ENCODE peak calls at places on chromosome 10, in six cellular contexts. K is A549, X is GM12878, A is H1, D is K562, I is HepG2. U is an unnamed sample. For H3K9me3, the result is how much of the 10 kb centered on the place peaks cover.

GRCh38 chr10:6770846-6771245 is 190.8 kb upstream of the PRKCQ start:
- DNase-seq in A (no peak), X (no peak), D (no peak), I (no peak), K (no peak), U (peak)

GRCh38 chr10:97676770-97677581 is 10.1 kb downstream of the AVPI1 start:
- DNase-seq in K (peak), I (peak), D (peak), A (no peak), X (no peak), U (peak)

GRCh38 chr10:98748298-98748697 is 301.6 kb upstream of the HPS1 start:
- DNase-seq in I (peak), D (peak), K (no peak), A (peak), X (no peak), U (peak)

GRCh38 chr10:13885238-13885990 is 298.6 kb downstream of the PRPF18 start:
- DNase-seq in K (no peak), I (no peak), A (no peak), D (no peak), X (no peak), U (no peak)

GRCh38 chr10:113412161-113412560 is 140.7 kb upstream of the HABP2 start:
- DNase-seq in X (no peak), K (no peak), A (no peak), D (no peak), I (no peak), U (no peak)

GRCh38 chr10:68327889-68328786 is 3.7 kb upstream of the HNRNPH3 start:
- DNase-seq in D (no peak), I (peak), A (no peak), X (no peak), K (peak), U (peak)

GRCh38 chr10:96431211-96431970 is 72.6 kb upstream of the OPALIN start:
- DNase-seq in I (no peak), X (no peak), K (no peak), A (no peak), D (no peak), U (no peak)

GRCh38 chr10:127977368-127978009 is 70.6 kb downstream of the PTPRE start:
- DNase-seq in I (no peak), K (no peak), A (no peak), X (no peak), D (no peak), U (peak)

GRCh38 chr10:81136261-81136660 is 598.6 kb downstream of the SH2D4B start:
- DNase-seq in D (no peak), I (no peak), A (no peak), K (no peak), X (no peak), U (no peak)

GRCh38 chr10:598415-599170 is 90.9 kb downstream of the DIP2C start:
- DNase-seq in X (no peak), A (peak), K (no peak), I (no peak), D (no peak), U (peak)

GRCh38 chr10:119371704-119372663 is 164.6 kb downstream of the GRK5 start:
- DNase-seq in X (no peak), K (no peak), A (no peak), D (no peak), I (no peak), U (no peak)

GRCh38 chr10:79136227-79137005 is 67.7 kb downstream of the ZMIZ1 start:
- DNase-seq in A (no peak), X (no peak), D (no peak), K (no peak), I (no peak), U (no peak)

GRCh38 chr10:44016589-44017482 is 368.1 kb downstream of the CXCL12 start:
- DNase-seq in D (no peak), A (no peak), I (no peak), X (no peak), K (no peak), U (peak)

GRCh38 chr10:15167411-15168295 is 840 bp downstream of the NMT2 start:
- DNase-seq in A (no peak), X (no peak), K (peak), D (peak), I (peak), U (peak)

GRCh38 chr10:130498934-130499333 is 362.7 kb downstream of the GLRX3 start:
- DNase-seq in D (no peak), K (no peak), I (no peak), A (no peak), X (no peak), U (no peak)

GRCh38 chr10:113957013-113957412 is 86.7 kb upstream of the ADRB1 start:
- DNase-seq in D (no peak), I (peak), X (no peak), K (no peak), A (no peak), U (peak)

GRCh38 chr10:69479241-69479730 is 28.0 kb downstream of the TSPAN15 start:
- DNase-seq in D (no peak), K (no peak), X (no peak), A (no peak), I (no peak), U (no peak)

GRCh38 chr10:11086177-11086576 is 68.5 kb downstream of the CELF2 start:
- DNase-seq in I (no peak), A (no peak), K (no peak), X (no peak), D (no peak), U (no peak)

GRCh38 chr10:87915989-87916388 is 52.6 kb downstream of the PTEN start:
- DNase-seq in I (no peak), A (no peak), D (no peak), K (no peak), X (no peak), U (peak)

DNA sequence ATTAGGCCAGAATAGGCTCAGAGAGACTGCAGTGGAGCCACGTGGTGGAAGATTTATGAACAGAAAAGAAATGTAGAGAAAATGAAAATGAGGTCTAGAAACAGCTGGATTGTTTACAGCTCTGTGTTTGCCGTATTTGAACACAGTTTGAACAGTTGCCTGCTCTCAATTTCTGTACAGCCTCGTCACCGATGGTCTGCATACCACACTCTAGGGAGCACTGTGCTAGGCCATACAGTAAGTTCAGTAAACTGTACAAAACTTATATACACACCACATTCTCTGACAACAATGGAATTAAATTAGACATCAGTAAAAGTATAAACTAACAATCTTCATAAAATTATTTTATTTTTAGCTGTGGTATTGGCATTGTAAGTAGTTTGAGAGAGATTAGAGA is 11.1 kb upstream of the CYP2E1 start:
- DNase-seq in K (no peak), X (no peak), D (no peak), A (no peak), I (peak), U (peak)
- H3K9me3 ChIP-seq in K (under half), X (under half), D (under half), A (half or more), I (under half), U (under half)

DNA sequence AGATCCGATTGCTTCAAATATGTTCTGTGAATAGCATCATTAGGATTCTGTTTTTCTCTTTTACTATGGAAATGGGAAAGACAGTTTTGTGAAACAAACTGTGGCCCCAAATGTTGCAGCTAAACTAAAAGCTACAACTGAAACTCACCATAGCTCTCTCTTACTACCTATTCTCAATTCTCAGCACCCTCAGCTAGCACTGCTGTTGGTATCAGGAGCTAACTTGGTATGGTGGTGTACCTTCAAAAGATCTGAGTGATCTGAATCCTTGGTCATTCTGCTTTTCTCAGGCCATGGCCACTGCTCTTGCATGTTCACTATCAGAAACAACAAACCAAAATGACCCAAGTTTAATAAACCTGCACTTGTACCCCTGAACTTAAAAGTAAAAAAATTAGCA is 1208.0 kb downstream of the SORCS1 start:
- DNase-seq in I (no peak), D (no peak), X (no peak), A (no peak), K (no peak), U (no peak)
- TF ChIP-seq USF2 in I (no peak), D (no peak), X (no peak), A (no peak), K (no peak), U (no peak)

DNA sequence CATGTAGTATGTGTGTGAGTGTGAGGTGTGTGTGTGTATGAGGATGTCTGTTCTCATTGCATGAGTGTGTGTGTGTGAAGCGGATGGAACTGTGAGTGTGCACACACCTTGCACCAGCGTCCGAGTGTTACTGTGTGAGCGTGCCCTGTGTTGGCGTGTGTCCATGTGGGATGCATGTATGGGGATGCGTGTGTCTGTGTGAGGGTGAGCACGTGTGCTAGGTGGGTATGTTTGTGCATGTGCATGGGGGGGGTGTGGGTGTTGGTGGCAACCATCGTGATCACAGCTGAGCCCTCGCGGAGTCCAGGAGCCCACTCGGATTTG is 6.4 kb downstream of the KNDC1 start:
- DNase-seq in A (no peak), K (no peak), X (no peak), I (no peak), D (no peak), U (no peak)
- H3K9me3 ChIP-seq in A (under half), K (under half), X (under half), I (under half), D (under half), U (under half)

DNA sequence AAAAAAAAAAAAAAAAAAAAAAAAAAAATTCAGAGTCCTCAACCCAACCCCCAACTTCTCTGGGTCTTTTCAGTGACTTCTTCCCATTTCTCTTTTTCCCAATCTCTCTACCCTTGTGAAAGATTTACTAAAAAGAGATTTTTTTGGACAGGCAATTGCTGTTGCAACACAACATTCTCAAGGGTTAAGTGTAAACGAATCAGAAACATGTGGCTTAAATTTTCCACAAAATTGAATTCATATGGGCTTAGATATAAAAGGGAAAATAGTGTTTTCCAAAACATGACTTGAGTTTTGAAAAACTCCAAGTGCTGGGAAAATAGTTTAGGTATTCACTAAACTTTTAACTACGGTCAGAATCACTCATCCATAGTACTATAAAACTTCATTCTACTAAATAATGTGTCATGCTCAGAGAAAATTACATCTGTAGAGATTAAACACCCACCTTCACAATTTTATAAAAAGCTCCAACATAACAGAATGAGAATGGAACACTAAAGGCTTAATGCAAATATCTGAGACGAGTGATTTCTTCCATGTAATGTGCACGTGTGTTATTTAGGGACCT is 643.1 kb downstream of the PARD3 start:
- DNase-seq in K (no peak), A (no peak), D (no peak), I (no peak), X (no peak), U (peak)
- TF ChIP-seq USF2 in K (no peak), A (no peak), D (no peak), I (no peak), X (no peak), U (no peak)

DNA sequence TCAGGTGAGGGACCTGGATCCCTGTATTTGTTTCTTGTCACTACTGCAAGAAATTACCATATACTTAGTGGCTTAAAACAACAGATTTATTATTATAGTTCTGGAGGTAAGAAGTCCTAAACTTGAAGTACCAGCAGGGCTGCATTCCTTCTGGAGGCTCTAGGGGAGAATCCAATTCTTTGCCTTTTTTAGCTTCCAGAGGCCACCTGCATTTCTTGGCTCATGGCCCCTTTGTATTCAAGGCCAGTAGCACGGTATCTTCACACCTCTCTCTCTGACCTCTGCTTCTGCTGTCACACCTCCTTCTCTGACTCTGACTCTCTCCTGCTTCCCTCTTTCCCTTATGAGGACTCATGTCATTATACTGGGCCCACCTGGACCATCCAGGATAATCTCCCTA is 2.2 kb upstream of the LHPP start:
- DNase-seq in X (no peak), I (no peak), D (no peak), A (no peak), K (no peak), U (no peak)
- H3K9me3 ChIP-seq in X (under half), I (under half), D (under half), A (under half), K (under half), U (under half)

GRCh38 chr10:29646238-29646902 is 11.6 kb upstream of the SVIL start:
- DNase-seq in X (no peak), D (no peak), K (no peak), A (no peak), I (no peak), U (peak)
- TF ChIP-seq USF2 in X (no peak), D (no peak), K (no peak), A (no peak), I (no peak), U (no peak)

GRCh38 chr10:36266923-36267322 is 624.8 kb upstream of the FZD8 start:
- DNase-seq in I (no peak), A (no peak), X (no peak), D (no peak), K (no peak), U (no peak)
- H3K9me3 ChIP-seq in I (under half), A (under half), X (under half), D (under half), K (under half), U (under half)

DNA sequence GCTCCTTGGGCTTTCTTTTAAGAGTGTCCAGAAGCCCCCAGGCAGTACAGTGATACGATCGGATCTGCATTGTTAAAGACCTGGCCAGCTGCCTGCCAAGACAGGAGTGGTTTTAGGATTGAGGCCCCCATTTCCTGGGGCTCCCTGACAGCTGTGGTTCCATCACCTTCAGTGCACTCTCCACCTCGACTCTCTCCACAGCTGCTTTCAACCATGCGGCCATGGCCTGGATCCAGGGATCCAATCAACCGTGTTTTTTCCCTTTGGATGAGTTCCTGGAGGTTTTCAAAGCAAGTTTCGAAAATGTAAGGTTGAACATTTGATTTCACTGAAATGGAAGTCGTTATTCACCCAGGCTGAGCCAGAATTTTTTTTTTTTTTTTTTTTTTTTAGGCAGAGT is 123.4 kb upstream of the BTBD16 start:
- DNase-seq in A (no peak), I (no peak), X (no peak), D (no peak), K (no peak), U (no peak)
- TF ChIP-seq USF2 in A (no peak), I (no peak), X (no peak), D (no peak), K (no peak), U (no peak)

U was measured in IMR-90.